ENCODE peak calls at places on chromosome 9, in eight cellular contexts. B is hypothalamus; Z is neural crest cell; Y is psoas muscle; N is AG04450; D is AG08396; L is endothelial cell; T is stimulated activated naive CD4-positive, alpha-beta T cell. M is an unnamed sample.

GRCh38 chr9:84271004-84271886 is 69.3 kb downstream of the SLC28A3 start:
- DNase-seq in B (no peak), Z (peak), Y (peak), N (peak), D (peak), L (peak), T (no peak), M (peak)

GRCh38 chr9:127521919-127522304 is 70.6 kb downstream of the LRSAM1 start:
- DNase-seq in B (no peak), Z (no peak), Y (no peak), N (no peak), D (no peak), L (no peak), T (no peak), M (peak)

GRCh38 chr9:102499468-102499867 is 495.7 kb upstream of the CYLC2 start:
- DNase-seq in B (no peak), Z (no peak), Y (no peak), N (no peak), D (no peak), L (no peak), T (no peak), M (no peak)

GRCh38 chr9:23820731-23821399 is 5.2 kb downstream of the ELAVL2 start:
- DNase-seq in B (no peak), Z (peak), Y (no peak), N (no peak), D (no peak), L (peak), T (no peak), M (peak)

GRCh38 chr9:88660611-88661010 is 125.6 kb downstream of the NXNL2 start:
- DNase-seq in B (no peak), Z (no peak), Y (no peak), N (no peak), D (no peak), L (peak), T (no peak), M (no peak)

GRCh38 chr9:94847486-94847885 is 121.0 kb downstream of the AOPEP start:
- DNase-seq in B (no peak), Z (no peak), Y (no peak), N (peak), D (peak), L (no peak), T (no peak), M (no peak)

GRCh38 chr9:96073531-96074284 is 198.2 kb downstream of the ERCC6L2 start:
- DNase-seq in B (no peak), Z (no peak), Y (no peak), N (no peak), D (no peak), L (no peak), T (no peak), M (no peak)

GRCh38 chr9:35660966-35661413 is 2.9 kb downstream of the CCDC107 start:
- DNase-seq in B (no peak), Z (no peak), Y (no peak), N (no peak), D (peak), L (no peak), T (no peak), M (no peak)

GRCh38 chr9:95313010-95313498 is 4.5 kb downstream of the FANCC start:
- DNase-seq in B (no peak), Z (peak), Y (peak), N (no peak), D (peak), L (peak), T (no peak), M (peak)